ENCODE peak calls at places on chromosomes 7 and 10, in four cellular contexts. J is thoracic aorta, Q is tibial nerve, B is K562. H is an unnamed sample.

GRCh38 chr10:132443998-132444876 is 47.2 kb downstream of the PWWP2B start:
- DNase-seq in J (no peak), Q (no peak), B (peak), H (no peak)

GRCh38 chr7:23418046-23418445 is 52.2 kb downstream of the IGF2BP3 start:
- DNase-seq in J (no peak), Q (no peak), B (no peak), H (no peak)

GRCh38 chr10:75403144-75404022 is 1.8 kb upstream of the ZNF503 start:
- DNase-seq in J (no peak), Q (peak), B (no peak), H (no peak)

GRCh38 chr10:88152720-88153119 is 289.3 kb downstream of the PTEN start:
- DNase-seq in J (peak), Q (no peak), B (no peak), H (no peak)

GRCh38 chr10:88120075-88120474 is 256.6 kb downstream of the PTEN start:
- DNase-seq in J (no peak), Q (no peak), B (no peak), H (no peak)

GRCh38 chr10:98349508-98349922 is 65.5 kb downstream of the PYROXD2 start:
- DNase-seq in J (no peak), Q (peak), B (no peak), H (no peak)

GRCh38 chr7:54705436-54705835 is 53.6 kb downstream of the SEC61G start:
- DNase-seq in J (no peak), Q (no peak), B (no peak), H (no peak)

GRCh38 chr10:103416436-103417147 is 20.2 kb downstream of the PDCD11 start:
- DNase-seq in J (peak), Q (peak), B (peak), H (peak)

GRCh38 chr7:101664893-101665471 is 35.9 kb upstream of the MYL10 start:
- DNase-seq in J (no peak), Q (no peak), B (no peak), H (no peak)

GRCh38 chr10:133358162-133358919 is 522 bp upstream of the FUOM start:
- DNase-seq in J (no peak), Q (no peak), B (no peak), H (no peak)

GRCh38 chr10:86188326-86188725 is 178.3 kb downstream of the GRID1 start:
- DNase-seq in J (no peak), Q (no peak), B (no peak), H (no peak)

GRCh38 chr10:27448926-27449325 is 55.2 kb upstream of the RAB18 start:
- DNase-seq in J (no peak), Q (no peak), B (no peak), H (no peak)

GRCh38 chr7:154380771-154381170 is 328.6 kb downstream of the DPP6 start:
- DNase-seq in J (no peak), Q (no peak), B (no peak), H (no peak)

GRCh38 chr7:107315821-107316220 is 147.0 kb downstream of the HBP1 start:
- DNase-seq in J (no peak), Q (no peak), B (no peak), H (no peak)

GRCh38 chr7:102063736-102064135 is 222.9 kb upstream of the SH2B2 start:
- DNase-seq in J (no peak), Q (no peak), B (peak), H (no peak)

GRCh38 chr7:17301491-17302101 is 3.1 kb downstream of the AHR start:
- DNase-seq in J (peak), Q (peak), B (peak), H (peak)

GRCh38 chr7:122675011-122675410 is 23.9 kb downstream of the RNF133 start:
- DNase-seq in J (no peak), Q (no peak), B (no peak), H (no peak)

GRCh38 chr10:132077091-132077490 is 11.3 kb downstream of the JAKMIP3 start:
- DNase-seq in J (no peak), Q (no peak), B (no peak), H (no peak)

GRCh38 chr10:2122431-2123124 is 385.3 kb upstream of the ADARB2 start:
- DNase-seq in J (no peak), Q (no peak), B (no peak), H (no peak)

GRCh38 chr10:79246606-79247275 is 100.5 kb upstream of the PPIF start:
- DNase-seq in J (no peak), Q (peak), B (no peak), H (no peak)

GRCh38 chr7:101625076-101625914 is 3.8 kb downstream of the MYL10 start:
- DNase-seq in J (no peak), Q (peak), B (no peak), H (no peak)

GRCh38 chr10:48306870-48307531 is 524 bp downstream of the MAPK8 start:
- DNase-seq in J (peak), Q (peak), B (peak), H (peak)

DNA sequence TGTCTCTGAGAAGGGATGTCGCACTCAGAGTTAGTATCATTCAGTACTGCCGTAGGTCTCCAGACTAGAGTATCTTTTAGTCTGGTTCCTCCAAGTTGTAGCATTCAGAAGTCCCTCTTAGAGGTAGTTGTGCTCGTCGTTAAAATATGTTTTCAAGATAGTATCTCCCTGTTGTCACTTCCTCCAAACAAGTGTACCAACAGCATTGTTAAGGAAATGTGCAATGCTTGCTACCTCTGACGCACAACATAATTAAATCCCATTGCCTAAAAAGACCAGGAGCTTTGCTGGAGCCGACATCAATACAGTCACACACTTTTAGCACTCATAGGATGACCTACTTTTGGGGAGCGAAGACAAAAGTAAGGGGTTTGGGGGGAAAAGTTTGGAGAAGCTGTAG is 80.0 kb upstream of the STK17A start:
- DNase-seq in J (no peak), Q (no peak), B (no peak), H (no peak)
- H3K27ac ChIP-seq in J (no peak), Q (no peak), B (no peak), H (no peak)

DNA sequence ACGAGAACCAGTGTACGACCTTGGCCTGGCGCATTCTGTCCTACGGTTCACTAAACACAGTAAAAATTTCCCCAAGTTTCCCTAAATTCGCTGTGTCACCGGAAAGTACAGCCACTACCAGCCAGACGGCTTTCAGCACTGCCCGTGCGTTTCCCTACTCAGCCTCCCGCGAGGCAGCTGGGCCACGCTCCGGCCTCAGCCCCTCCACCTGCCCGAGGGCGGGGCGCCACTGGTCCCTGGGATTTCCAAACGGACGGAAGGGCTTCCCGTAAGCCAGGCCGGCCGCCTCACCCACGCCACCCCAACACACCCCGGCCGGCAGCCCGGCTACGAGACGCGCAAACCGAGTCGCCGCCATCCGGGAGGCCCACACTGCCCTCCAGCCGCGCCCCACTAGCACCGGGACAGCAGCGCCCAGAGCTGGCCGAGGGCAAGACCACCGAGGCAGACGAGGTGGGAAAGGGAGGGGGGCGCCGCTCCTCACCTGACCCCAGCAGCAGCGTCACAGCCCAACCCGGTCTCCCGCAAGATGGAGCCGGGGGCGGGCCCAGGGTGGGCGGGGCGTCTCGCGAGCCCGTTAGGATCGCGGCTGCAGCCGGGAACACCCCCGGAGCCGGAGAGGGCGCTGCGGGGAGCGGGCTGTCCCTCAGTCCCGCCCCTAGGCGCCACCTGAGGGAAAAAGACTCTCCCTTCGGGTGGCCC is at the start of gene ANXA7:
- DNase-seq in J (peak), Q (peak), B (peak), H (peak)
- TF ChIP-seq CTCF in J (peak), Q (peak), B (peak), H (peak)

GRCh38 chr10:114517681-114518250 is 113.5 kb upstream of the AFAP1L2 start:
- DNase-seq in J (no peak), Q (no peak), B (no peak), H (no peak)

GRCh38 chr10:114511875-114512274 is 107.6 kb upstream of the AFAP1L2 start:
- DNase-seq in J (no peak), Q (no peak), B (no peak), H (no peak)

GRCh38 chr10:114513397-114513796 is 109.1 kb upstream of the AFAP1L2 start:
- DNase-seq in J (no peak), Q (no peak), B (no peak), H (no peak)

GRCh38 chr10:114518401-114519305 is 114.4 kb upstream of the AFAP1L2 start:
- DNase-seq in J (no peak), Q (no peak), B (no peak), H (no peak)

DNA sequence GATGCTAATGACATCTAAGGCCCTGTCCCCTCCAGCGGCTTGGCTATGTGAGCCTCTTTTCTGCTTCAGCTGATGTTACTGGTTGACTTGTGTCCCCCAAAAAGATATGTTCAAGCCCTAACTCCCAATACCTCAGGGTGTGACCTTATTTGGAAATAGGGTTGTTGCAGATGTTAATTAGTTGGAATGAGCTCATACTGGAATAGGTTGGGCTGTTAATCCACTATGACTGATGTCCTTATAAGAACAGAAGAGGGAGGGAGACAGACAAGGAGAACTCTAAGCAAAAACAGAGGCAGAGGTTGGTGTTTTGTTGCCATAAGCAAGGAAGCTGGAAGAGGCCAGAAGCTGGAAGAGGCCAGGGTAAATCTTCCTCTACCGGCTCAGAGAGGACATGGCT is 111.2 kb upstream of the AFAP1L2 start:
- DNase-seq in J (no peak), Q (no peak), B (no peak), H (no peak)
- H3K27ac ChIP-seq in J (no peak), Q (no peak), B (no peak), H (peak)

DNA sequence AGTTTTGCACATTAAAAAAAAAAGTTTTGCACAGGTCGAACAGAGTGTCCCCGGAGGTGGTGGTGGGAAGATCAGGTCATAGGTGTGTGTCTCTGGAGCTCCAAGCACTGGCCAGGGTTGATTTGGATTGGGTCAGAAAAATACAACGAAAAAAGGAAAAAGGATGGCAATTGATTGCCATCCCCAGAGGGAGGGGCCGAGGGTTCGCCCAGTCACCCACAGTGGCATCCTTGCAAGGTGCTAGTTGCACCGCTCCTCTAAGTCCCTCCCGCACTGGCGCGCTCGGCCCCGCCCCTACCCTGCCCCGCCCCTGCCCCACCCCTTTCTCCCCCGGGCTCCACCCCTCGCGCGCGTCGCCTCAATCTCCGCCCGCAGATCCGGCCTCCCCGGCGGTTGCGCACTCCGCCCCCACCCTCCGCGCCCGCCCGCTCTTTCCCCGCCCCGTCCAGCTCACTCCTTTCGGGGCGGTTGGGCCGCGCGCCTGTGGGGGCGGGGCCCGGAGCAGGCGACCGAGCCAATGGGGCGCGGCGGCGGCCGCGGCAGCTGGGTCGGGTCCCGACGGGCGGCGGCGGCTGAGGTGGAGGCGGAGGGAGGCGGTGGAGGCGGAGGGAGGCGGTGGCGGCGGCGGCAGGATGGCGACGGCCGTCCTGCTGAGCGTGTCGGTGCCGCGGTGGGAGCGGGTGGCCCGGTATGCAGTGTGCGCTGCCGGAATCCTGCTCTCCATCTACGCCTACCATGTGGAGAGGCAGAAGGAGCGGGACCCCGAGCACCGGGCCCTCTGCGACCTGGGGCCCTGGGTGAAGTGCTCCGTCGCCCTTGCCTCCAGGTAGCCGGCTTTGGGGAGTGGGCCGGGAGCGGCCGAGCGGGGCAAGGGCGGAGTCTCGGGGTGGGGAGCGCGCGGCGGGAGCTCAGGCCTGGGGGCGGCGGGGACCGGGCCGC is 31.5 kb upstream of the ERV3-1 start:
- DNase-seq in J (peak), Q (peak), B (peak), H (peak)
- TF ChIP-seq CTCF in J (no peak), Q (no peak), B (peak), H (no peak)

GRCh38 chr10:72322030-72322279 is 32.8 kb downstream of the DNAJB12 start:
- DNase-seq in J (no peak), Q (no peak), B (no peak), H (no peak)
- H3K27ac ChIP-seq in J (no peak), Q (no peak), B (peak), H (peak)

GRCh38 chr10:49410365-49411074 is 14.6 kb upstream of the DRGX start:
- DNase-seq in J (no peak), Q (no peak), B (no peak), H (no peak)

GRCh38 chr10:49407552-49408137 is 11.8 kb upstream of the DRGX start:
- DNase-seq in J (no peak), Q (peak), B (peak), H (peak)

GRCh38 chr10:49408437-49409306 is 12.8 kb upstream of the DRGX start:
- DNase-seq in J (no peak), Q (no peak), B (peak), H (no peak)

GRCh38 chr10:49412571-49412970 is 16.7 kb upstream of the DRGX start:
- DNase-seq in J (no peak), Q (no peak), B (no peak), H (no peak)

DNA sequence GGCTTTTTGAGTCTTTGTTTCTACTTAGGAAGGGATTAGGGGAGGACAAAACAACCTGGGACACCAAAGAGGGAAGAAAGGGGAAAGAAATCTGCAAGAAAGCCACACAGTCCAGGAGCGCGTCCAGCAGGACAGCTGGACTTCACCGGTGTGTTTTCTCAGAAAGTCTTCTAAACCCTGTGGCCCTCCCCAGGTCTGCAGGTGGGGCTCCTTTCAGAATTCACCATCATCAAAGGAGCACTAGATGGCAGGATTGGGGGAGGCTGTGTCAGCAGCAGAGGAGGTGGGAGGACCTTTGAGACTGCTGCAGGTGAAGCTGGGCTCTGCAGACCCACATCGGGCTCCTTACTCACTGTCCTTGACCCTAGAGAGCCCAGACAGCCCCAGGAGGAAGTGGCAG is 13.9 kb upstream of the DRGX start:
- DNase-seq in J (no peak), Q (no peak), B (no peak), H (no peak)
- TF ChIP-seq CTCF in J (no peak), Q (no peak), B (peak), H (no peak)

H was measured in CD4-positive, alpha-beta T cell.